ENCODE peak calls at places on chromosomes 11 and 22, in eight cellular contexts. G, S, K, U, W, L, D and Q are unnamed samples.

GRCh38 chr11:48006301-48006992 is 26.1 kb downstream of the PTPRJ start:
- DNase-seq in G (no peak), S (peak), K (peak), U (no peak), W (no peak), L (no peak), D (peak), Q (no peak)

GRCh38 chr11:107271425-107271824 is 186.2 kb downstream of the CWF19L2 start:
- DNase-seq in G (no peak), S (no peak), K (no peak), U (no peak), W (no peak), L (no peak), D (no peak), Q (no peak)

GRCh38 chr22:42177891-42178336 is 47.3 kb upstream of the CYP2D6 start:
- DNase-seq in G (no peak), S (no peak), K (no peak), U (no peak), W (no peak), L (no peak), D (no peak), Q (no peak)

GRCh38 chr11:114208371-114208770 is 87.8 kb upstream of the NNMT start:
- DNase-seq in G (peak), S (no peak), K (no peak), U (no peak), W (no peak), L (no peak), D (no peak), Q (no peak)

GRCh38 chr22:42683599-42684283 is 34.5 kb upstream of the CYB5R3 start:
- DNase-seq in G (no peak), S (no peak), K (no peak), U (no peak), W (no peak), L (peak), D (peak), Q (no peak)

GRCh38 chr11:66687831-66688281 is 10.2 kb upstream of the RBM4B start:
- DNase-seq in G (no peak), S (no peak), K (no peak), U (no peak), W (no peak), L (no peak), D (no peak), Q (no peak)

GRCh38 chr11:66112041-66112491 is 42.0 kb downstream of the PACS1 start:
- DNase-seq in G (no peak), S (no peak), K (peak), U (no peak), W (no peak), L (no peak), D (no peak), Q (no peak)

GRCh38 chr22:44344407-44344806 is 31.7 kb upstream of the SHISAL1 start:
- DNase-seq in G (no peak), S (no peak), K (no peak), U (no peak), W (no peak), L (no peak), D (no peak), Q (no peak)

GRCh38 chr22:32996702-32997101 is 61.5 kb downstream of the SYN3 start:
- DNase-seq in G (no peak), S (no peak), K (no peak), U (no peak), W (no peak), L (peak), D (no peak), Q (no peak)

GRCh38 chr11:122173587-122173986 is 57.6 kb upstream of the BLID start:
- DNase-seq in G (no peak), S (no peak), K (no peak), U (no peak), W (no peak), L (no peak), D (no peak), Q (no peak)

GRCh38 chr11:441043-441417 is 781 bp downstream of the ANO9 start:
- DNase-seq in G (no peak), S (no peak), K (no peak), U (no peak), W (no peak), L (peak), D (no peak), Q (no peak)

GRCh38 chr11:78205691-78206090 is 17.0 kb downstream of the USP35 start:
- DNase-seq in G (no peak), S (no peak), K (no peak), U (no peak), W (no peak), L (no peak), D (no peak), Q (no peak)

GRCh38 chr22:20863356-20863755 is 4.5 kb downstream of the SNAP29 start:
- DNase-seq in G (peak), S (no peak), K (no peak), U (no peak), W (no peak), L (no peak), D (no peak), Q (no peak)

GRCh38 chr11:87421422-87421821 is 383.7 kb downstream of the TMEM135 start:
- DNase-seq in G (peak), S (peak), K (peak), U (peak), W (peak), L (peak), D (peak), Q (peak)

GRCh38 chr11:19595499-19595839 is 117.2 kb upstream of the NAV2 start:
- DNase-seq in G (no peak), S (no peak), K (no peak), U (no peak), W (no peak), L (no peak), D (no peak), Q (no peak)

GRCh38 chr11:77559686-77560425 is 29.9 kb upstream of the AQP11 start:
- DNase-seq in G (no peak), S (peak), K (no peak), U (peak), W (peak), L (no peak), D (peak), Q (no peak)

GRCh38 chr22:45207533-45207932 is 33.2 kb downstream of the KIAA0930 start:
- DNase-seq in G (no peak), S (no peak), K (no peak), U (no peak), W (no peak), L (no peak), D (no peak), Q (no peak)

GRCh38 chr11:67290801-67291200 is 1.7 kb downstream of the ANKRD13D start:
- DNase-seq in G (peak), S (no peak), K (no peak), U (no peak), W (no peak), L (peak), D (peak), Q (no peak)

GRCh38 chr22:37931893-37932389 is 21.5 kb downstream of the C22orf23 start:
- DNase-seq in G (no peak), S (no peak), K (no peak), U (no peak), W (no peak), L (no peak), D (no peak), Q (no peak)

GRCh38 chr11:25769287-25769686 is 562.6 kb upstream of the ANO3 start:
- DNase-seq in G (no peak), S (no peak), K (no peak), U (no peak), W (no peak), L (no peak), D (peak), Q (no peak)

GRCh38 chr11:2933376-2934056 is 4.3 kb upstream of the PHLDA2 start:
- DNase-seq in G (peak), S (peak), K (peak), U (peak), W (peak), L (peak), D (peak), Q (peak)

GRCh38 chr11:120547871-120548681 is 36.5 kb downstream of the GRIK4 start:
- DNase-seq in G (no peak), S (peak), K (no peak), U (peak), W (peak), L (peak), D (peak), Q (peak)

GRCh38 chr11:46270707-46271106 is 6.8 kb upstream of the CREB3L1 start:
- DNase-seq in G (no peak), S (no peak), K (peak), U (no peak), W (no peak), L (no peak), D (no peak), Q (no peak)

GRCh38 chr11:105937738-105938137 is 84.3 kb downstream of the MSANTD4 start:
- DNase-seq in G (no peak), S (peak), K (no peak), U (no peak), W (peak), L (no peak), D (peak), Q (no peak)

GRCh38 chr11:66347425-66348276 is at the start of gene B4GAT1:
- DNase-seq in G (peak), S (peak), K (peak), U (peak), W (peak), L (peak), D (peak), Q (peak)

GRCh38 chr22:41380993-41381328 is 781 bp upstream of the TEF start:
- DNase-seq in G (no peak), S (peak), K (no peak), U (peak), W (peak), L (peak), D (peak), Q (peak)

GRCh38 chr11:120208012-120208441 is 2.8 kb upstream of the OAF start:
- DNase-seq in G (peak), S (no peak), K (no peak), U (no peak), W (no peak), L (no peak), D (peak), Q (no peak)

GRCh38 chr22:20966883-20967696 is at the start of gene AIFM3:
- DNase-seq in G (no peak), S (no peak), K (no peak), U (no peak), W (no peak), L (no peak), D (no peak), Q (no peak)

GRCh38 chr22:19375435-19375834 is 56.1 kb downstream of the HIRA start:
- DNase-seq in G (no peak), S (no peak), K (no peak), U (no peak), W (no peak), L (no peak), D (no peak), Q (no peak)

GRCh38 chr11:48034926-48035876 is 54.8 kb downstream of the PTPRJ start:
- DNase-seq in G (no peak), S (no peak), K (no peak), U (no peak), W (no peak), L (peak), D (no peak), Q (no peak)

GRCh38 chr11:76047231-76047630 is 159.1 kb downstream of the WNT11 start:
- DNase-seq in G (no peak), S (no peak), K (no peak), U (no peak), W (no peak), L (no peak), D (peak), Q (no peak)

GRCh38 chr11:77120571-77120970 is 7.5 kb upstream of the MYO7A start:
- DNase-seq in G (no peak), S (no peak), K (no peak), U (no peak), W (no peak), L (no peak), D (no peak), Q (no peak)

GRCh38 chr11:117931971-117932370 is 2.8 kb upstream of the TMPRSS13 start:
- DNase-seq in G (no peak), S (no peak), K (peak), U (no peak), W (no peak), L (no peak), D (no peak), Q (no peak)

GRCh38 chr11:43988040-43988793 is 45.8 kb downstream of the C11orf96 start:
- DNase-seq in G (no peak), S (peak), K (no peak), U (no peak), W (no peak), L (no peak), D (peak), Q (no peak)
- TF ChIP-seq CTCF in G (no peak), S (peak), K (no peak), U (no peak), W (peak), L (no peak), D (peak), Q (no peak)

GRCh38 chr11:123300874-123301695 is 106.0 kb upstream of the CLMP start:
- DNase-seq in G (no peak), S (peak), K (peak), U (no peak), W (peak), L (no peak), D (peak), Q (peak)
- H3K4me3 ChIP-seq in G (no peak), S (no peak), K (no peak), U (no peak), W (peak), L (peak), D (no peak), Q (no peak)

DNA sequence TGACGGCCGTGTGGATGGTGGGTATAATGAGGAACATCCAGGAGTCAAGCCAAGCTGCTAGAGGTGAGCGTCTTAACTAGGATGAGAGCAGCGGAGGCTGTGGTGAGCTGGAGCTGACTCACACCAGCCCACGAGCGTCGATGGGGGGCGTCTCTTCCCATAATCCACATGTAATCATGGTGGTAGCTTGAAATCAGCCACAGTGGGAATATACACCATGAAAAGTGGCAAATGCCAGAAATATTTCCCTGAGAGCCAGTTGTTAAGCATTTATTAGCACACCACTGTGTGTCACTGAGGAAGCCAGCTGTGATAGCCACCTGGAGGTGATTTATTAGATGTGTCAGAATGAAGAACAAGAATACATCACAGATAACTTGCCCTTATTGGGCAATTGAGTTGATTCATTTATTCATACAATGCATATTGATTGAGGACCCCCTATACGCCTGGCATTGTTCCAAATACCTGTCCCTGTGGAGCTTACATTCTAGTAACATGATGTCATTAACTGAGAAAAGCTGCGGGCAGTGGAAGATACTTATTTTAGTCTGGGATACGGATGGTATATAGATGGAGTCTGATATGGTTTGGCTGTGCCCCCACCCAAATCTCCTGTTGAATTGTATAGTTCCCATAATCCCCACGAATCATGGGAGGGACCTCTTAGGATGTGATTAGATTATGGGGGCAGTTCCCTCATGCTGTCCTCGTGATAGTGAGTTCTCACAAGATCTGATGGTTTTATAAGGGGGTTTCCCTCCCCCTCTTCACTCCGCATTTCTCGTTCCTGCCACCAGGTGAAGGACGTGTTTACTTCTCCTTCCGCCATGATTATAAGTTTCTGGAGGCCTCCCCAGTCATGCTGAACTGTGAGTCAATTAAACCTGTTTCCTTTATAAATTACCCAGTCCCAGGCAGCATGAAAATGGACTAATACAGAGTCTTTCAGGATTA is 473.4 kb downstream of the METTL15 start:
- DNase-seq in G (no peak), S (peak), K (no peak), U (no peak), W (no peak), L (no peak), D (peak), Q (no peak)
- TF ChIP-seq CTCF in G (no peak), S (no peak), K (no peak), U (no peak), W (peak), L (no peak), D (no peak), Q (no peak)

GRCh38 chr11:31799036-31799793 is 11.9 kb downstream of the PAX6 start:
- DNase-seq in G (no peak), S (no peak), K (no peak), U (no peak), W (no peak), L (no peak), D (no peak), Q (no peak)

GRCh38 chr11:31798057-31799035 is 12.8 kb downstream of the PAX6 start:
- DNase-seq in G (peak), S (no peak), K (peak), U (no peak), W (no peak), L (no peak), D (no peak), Q (no peak)

GRCh38 chr11:31800398-31801265 is 10.5 kb downstream of the PAX6 start:
- DNase-seq in G (no peak), S (no peak), K (no peak), U (no peak), W (no peak), L (no peak), D (no peak), Q (no peak)

GRCh38 chr11:31801298-31801702 is 9.8 kb downstream of the PAX6 start:
- DNase-seq in G (no peak), S (no peak), K (no peak), U (no peak), W (no peak), L (no peak), D (no peak), Q (no peak)

GRCh38 chr11:31799794-31800397 is 11.2 kb downstream of the PAX6 start:
- DNase-seq in G (no peak), S (no peak), K (no peak), U (no peak), W (no peak), L (no peak), D (no peak), Q (no peak)
- H3K4me3 ChIP-seq in G (no peak), S (no peak), K (no peak), U (no peak), W (no peak), L (no peak), D (no peak), Q (no peak)